ENCODE peak calls at places on chromosome 10, in five cellular contexts. One of them, this sample, is unnamed.

GRCh38 chr10:5373891-5374611 is 9.3 kb downstream of the UCN3 start:
- DNase-seq in GM23338: no peak
- DNase-seq in HCT116: no peak
- DNase-seq in PC-3: no peak
- DNase-seq in hepatocyte: no peak
- DNase-seq in this sample: no peak

GRCh38 chr10:28668363-28669226 is 8.7 kb upstream of the BAMBI start:
- DNase-seq in PC-3: no peak
- DNase-seq in HCT116: no peak
- DNase-seq in hepatocyte: peak
- DNase-seq in GM23338: peak
- DNase-seq in this sample: peak

GRCh38 chr10:15395912-15396311 is 24.8 kb upstream of the FAM171A1 start:
- DNase-seq in HCT116: no peak
- DNase-seq in PC-3: no peak
- DNase-seq in GM23338: no peak
- DNase-seq in hepatocyte: no peak
- DNase-seq in this sample: no peak

GRCh38 chr10:108848016-108848415 is 1075.3 kb downstream of the XPNPEP1 start:
- DNase-seq in HCT116: no peak
- DNase-seq in hepatocyte: no peak
- DNase-seq in PC-3: peak
- DNase-seq in GM23338: no peak
- DNase-seq in this sample: no peak

GRCh38 chr10:31318382-31318853 is 598 bp upstream of the ZEB1 start:
- DNase-seq in HCT116: peak
- DNase-seq in PC-3: peak
- DNase-seq in GM23338: peak
- DNase-seq in hepatocyte: peak
- DNase-seq in this sample: peak

GRCh38 chr10:92699518-92700272 is 9.9 kb downstream of the HHEX start:
- DNase-seq in GM23338: peak
- DNase-seq in HCT116: no peak
- DNase-seq in PC-3: peak
- DNase-seq in hepatocyte: peak
- DNase-seq in this sample: no peak

GRCh38 chr10:99374526-99374925 is 45.4 kb downstream of the CNNM1 start:
- DNase-seq in HCT116: no peak
- DNase-seq in GM23338: no peak
- DNase-seq in PC-3: peak
- DNase-seq in hepatocyte: no peak
- DNase-seq in this sample: peak

GRCh38 chr10:45180946-45181439 is 134.4 kb downstream of the OR13A1 start:
- DNase-seq in GM23338: no peak
- DNase-seq in hepatocyte: no peak
- DNase-seq in PC-3: no peak
- DNase-seq in HCT116: no peak
- DNase-seq in this sample: no peak

GRCh38 chr10:97307866-97308780 is 10.9 kb upstream of the FRAT1 start:
- DNase-seq in PC-3: no peak
- DNase-seq in HCT116: no peak
- DNase-seq in hepatocyte: no peak
- DNase-seq in GM23338: no peak
- DNase-seq in this sample: no peak

GRCh38 chr10:266974-267425 is 131.7 kb downstream of the ZMYND11 start:
- DNase-seq in PC-3: peak
- DNase-seq in hepatocyte: no peak
- DNase-seq in GM23338: no peak
- DNase-seq in HCT116: no peak
- DNase-seq in this sample: peak

GRCh38 chr10:71600856-71601255 is 118.7 kb downstream of the C10orf105 start:
- DNase-seq in PC-3: peak
- DNase-seq in HCT116: no peak
- DNase-seq in GM23338: no peak
- DNase-seq in hepatocyte: no peak
- DNase-seq in this sample: peak

GRCh38 chr10:3761111-3761686 is 23.8 kb downstream of the KLF6 start:
- DNase-seq in GM23338: no peak
- DNase-seq in HCT116: no peak
- DNase-seq in hepatocyte: peak
- DNase-seq in PC-3: peak
- DNase-seq in this sample: peak

GRCh38 chr10:72223743-72224101 is 7.6 kb upstream of the ASCC1 start:
- DNase-seq in PC-3: no peak
- DNase-seq in GM23338: no peak
- DNase-seq in hepatocyte: no peak
- DNase-seq in HCT116: no peak
- DNase-seq in this sample: no peak

GRCh38 chr10:86415099-86415498 is 48.5 kb upstream of the GRID1 start:
- DNase-seq in HCT116: no peak
- DNase-seq in PC-3: no peak
- DNase-seq in GM23338: no peak
- DNase-seq in hepatocyte: no peak
- DNase-seq in this sample: no peak

GRCh38 chr10:72088879-72089585 is 681 bp upstream of the SPOCK2 start:
- DNase-seq in PC-3: no peak
- DNase-seq in HCT116: no peak
- DNase-seq in GM23338: peak
- DNase-seq in hepatocyte: no peak
- DNase-seq in this sample: no peak

GRCh38 chr10:52870562-52870961 is 98.0 kb upstream of the MBL2 start:
- DNase-seq in hepatocyte: no peak
- DNase-seq in PC-3: peak
- DNase-seq in GM23338: no peak
- DNase-seq in HCT116: no peak
- DNase-seq in this sample: no peak

GRCh38 chr10:69333205-69333604 is 54.9 kb downstream of the HK1 start:
- DNase-seq in GM23338: peak
- DNase-seq in PC-3: peak
- DNase-seq in hepatocyte: peak
- DNase-seq in HCT116: no peak
- DNase-seq in this sample: no peak

GRCh38 chr10:76643465-76643864 is 994.1 kb downstream of the KCNMA1 start:
- DNase-seq in hepatocyte: peak
- DNase-seq in HCT116: no peak
- DNase-seq in GM23338: no peak
- DNase-seq in PC-3: no peak
- DNase-seq in this sample: no peak

GRCh38 chr10:127968027-127968441 is 61.1 kb downstream of the PTPRE start:
- DNase-seq in HCT116: no peak
- DNase-seq in PC-3: no peak
- DNase-seq in hepatocyte: no peak
- DNase-seq in GM23338: peak
- DNase-seq in this sample: no peak

GRCh38 chr10:96588601-96589419 is 2.0 kb upstream of the TM9SF3 start:
- DNase-seq in PC-3: no peak
- DNase-seq in hepatocyte: no peak
- DNase-seq in GM23338: no peak
- DNase-seq in HCT116: no peak
- DNase-seq in this sample: peak

GRCh38 chr10:121069061-121069850 is 218.1 kb downstream of the WDR11 start:
- DNase-seq in HCT116: peak
- DNase-seq in GM23338: no peak
- DNase-seq in PC-3: peak
- DNase-seq in hepatocyte: no peak
- DNase-seq in this sample: no peak

GRCh38 chr10:58003945-58004344 is 263.7 kb downstream of the IPMK start:
- DNase-seq in hepatocyte: no peak
- DNase-seq in PC-3: no peak
- DNase-seq in GM23338: no peak
- DNase-seq in HCT116: no peak
- DNase-seq in this sample: no peak

GRCh38 chr10:78566216-78567135 is 502.3 kb upstream of the ZMIZ1 start:
- DNase-seq in PC-3: no peak
- DNase-seq in hepatocyte: no peak
- DNase-seq in GM23338: no peak
- DNase-seq in HCT116: no peak
- DNase-seq in this sample: no peak

GRCh38 chr10:11147723-11148122 is 130.1 kb downstream of the CELF2 start:
- DNase-seq in PC-3: no peak
- DNase-seq in HCT116: no peak
- DNase-seq in GM23338: peak
- DNase-seq in hepatocyte: no peak
- DNase-seq in this sample: no peak

GRCh38 chr10:4708123-4708759 is 117.8 kb upstream of the AKR1E2 start:
- DNase-seq in GM23338: peak
- DNase-seq in hepatocyte: no peak
- DNase-seq in PC-3: no peak
- DNase-seq in HCT116: no peak
- DNase-seq in this sample: no peak

GRCh38 chr10:108597031-108597430 is 1326.3 kb downstream of the XPNPEP1 start:
- DNase-seq in hepatocyte: no peak
- DNase-seq in GM23338: no peak
- DNase-seq in PC-3: peak
- DNase-seq in HCT116: no peak
- DNase-seq in this sample: peak

GRCh38 chr10:86070278-86070677 is 296.3 kb downstream of the GRID1 start:
- DNase-seq in HCT116: no peak
- DNase-seq in hepatocyte: no peak
- DNase-seq in GM23338: no peak
- DNase-seq in PC-3: no peak
- DNase-seq in this sample: no peak

GRCh38 chr10:108545921-108546320 is 1377.4 kb downstream of the XPNPEP1 start:
- DNase-seq in GM23338: peak
- DNase-seq in HCT116: no peak
- DNase-seq in hepatocyte: no peak
- DNase-seq in PC-3: no peak
- DNase-seq in this sample: no peak

GRCh38 chr10:17005621-17006566 is 123.7 kb downstream of the CUBN start:
- DNase-seq in hepatocyte: no peak
- DNase-seq in HCT116: no peak
- DNase-seq in PC-3: peak
- DNase-seq in GM23338: no peak
- DNase-seq in this sample: no peak

GRCh38 chr10:125114761-125115391 is 45.5 kb downstream of the CTBP2 start:
- DNase-seq in hepatocyte: no peak
- DNase-seq in HCT116: no peak
- DNase-seq in GM23338: no peak
- DNase-seq in PC-3: no peak
- DNase-seq in this sample: no peak

GRCh38 chr10:133159950-133160812 is at the start of gene KNDC1:
- DNase-seq in PC-3: no peak
- DNase-seq in HCT116: no peak
- DNase-seq in hepatocyte: peak
- DNase-seq in GM23338: peak
- DNase-seq in this sample: no peak
- H2AFZ ChIP-seq in PC-3: no peak
- H2AFZ ChIP-seq in HCT116: no peak
- H2AFZ ChIP-seq in hepatocyte: peak
- H2AFZ ChIP-seq in GM23338: peak
- H2AFZ ChIP-seq in this sample: no peak

GRCh38 chr10:70459771-70460490 is 18.4 kb upstream of the NODAL start:
- DNase-seq in hepatocyte: no peak
- DNase-seq in GM23338: peak
- DNase-seq in PC-3: no peak
- DNase-seq in HCT116: no peak
- DNase-seq in this sample: no peak

GRCh38 chr10:70458329-70459060 is 17.0 kb upstream of the NODAL start:
- DNase-seq in HCT116: no peak
- DNase-seq in GM23338: peak
- DNase-seq in PC-3: peak
- DNase-seq in hepatocyte: peak
- DNase-seq in this sample: peak

GRCh38 chr10:70456164-70456563 is 14.7 kb upstream of the NODAL start:
- DNase-seq in PC-3: no peak
- DNase-seq in hepatocyte: no peak
- DNase-seq in HCT116: no peak
- DNase-seq in GM23338: peak
- DNase-seq in this sample: no peak

GRCh38 chr10:70459061-70459770 is 17.7 kb upstream of the NODAL start:
- DNase-seq in hepatocyte: no peak
- DNase-seq in HCT116: no peak
- DNase-seq in GM23338: peak
- DNase-seq in PC-3: no peak
- DNase-seq in this sample: no peak

GRCh38 chr10:70457759-70458305 is 16.4 kb upstream of the NODAL start:
- DNase-seq in GM23338: no peak
- DNase-seq in hepatocyte: no peak
- DNase-seq in PC-3: no peak
- DNase-seq in HCT116: no peak
- DNase-seq in this sample: no peak
- TF ChIP-seq EZH2 in GM23338: peak
- TF ChIP-seq EZH2 in hepatocyte: no peak
- TF ChIP-seq EZH2 in PC-3: no peak
- TF ChIP-seq EZH2 in HCT116: no peak
- TF ChIP-seq EZH2 in this sample: no peak

DNA sequence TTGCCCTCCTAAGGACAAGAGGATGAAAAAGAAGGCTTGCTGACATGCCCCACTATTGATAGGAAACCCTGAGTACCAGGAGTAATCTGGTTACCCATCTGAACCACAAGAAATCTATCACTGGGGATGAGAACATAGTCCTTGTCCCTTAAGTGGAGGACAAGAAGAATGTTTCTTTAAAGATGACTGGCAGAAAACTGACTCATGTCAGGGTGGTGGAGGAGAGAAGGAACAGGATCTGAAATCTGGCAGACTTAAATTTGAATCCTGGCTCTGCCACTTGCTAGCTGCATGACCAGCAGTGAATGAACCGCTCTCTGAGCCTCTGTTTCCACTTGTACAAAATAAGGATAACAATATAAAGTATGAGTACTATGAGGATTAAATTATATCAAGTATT is 38.9 kb upstream of the XPNPEP1 start:
- DNase-seq in hepatocyte: no peak
- DNase-seq in HCT116: no peak
- DNase-seq in GM23338: no peak
- DNase-seq in PC-3: peak
- DNase-seq in this sample: peak
- H2AFZ ChIP-seq in hepatocyte: no peak
- H2AFZ ChIP-seq in HCT116: no peak
- H2AFZ ChIP-seq in GM23338: peak
- H2AFZ ChIP-seq in PC-3: peak
- H2AFZ ChIP-seq in this sample: no peak

GRCh38 chr10:89431977-89432376 is 17.6 kb downstream of the IFIT5 start:
- DNase-seq in GM23338: no peak
- DNase-seq in HCT116: no peak
- DNase-seq in hepatocyte: peak
- DNase-seq in PC-3: peak
- DNase-seq in this sample: peak
- TF ChIP-seq EZH2 in GM23338: no peak
- TF ChIP-seq EZH2 in HCT116: no peak
- TF ChIP-seq EZH2 in hepatocyte: no peak
- TF ChIP-seq EZH2 in PC-3: no peak
- TF ChIP-seq EZH2 in this sample: no peak